ENCODE peak calls at places on chromosomes 16 and 17, in four cellular contexts. One of them, this sample, is unnamed.

GRCh38 chr17:33696102-33696501 is 403.0 kb upstream of the ASIC2 start:
- DNase-seq in progenitor cell of endocrine pancreas: no peak
- DNase-seq in prostate gland: no peak
- DNase-seq in esophagus squamous epithelium: no peak
- DNase-seq in this sample: peak

GRCh38 chr16:3027983-3028715 is 4.3 kb downstream of the THOC6 start:
- DNase-seq in prostate gland: peak
- DNase-seq in progenitor cell of endocrine pancreas: peak
- DNase-seq in esophagus squamous epithelium: no peak
- DNase-seq in this sample: peak

GRCh38 chr17:7314719-7315569 is at the start of gene GPS2:
- DNase-seq in esophagus squamous epithelium: peak
- DNase-seq in progenitor cell of endocrine pancreas: peak
- DNase-seq in prostate gland: peak
- DNase-seq in this sample: peak

GRCh38 chr16:21950782-21951521 is 2.2 kb upstream of the UQCRC2 start:
- DNase-seq in prostate gland: no peak
- DNase-seq in esophagus squamous epithelium: no peak
- DNase-seq in progenitor cell of endocrine pancreas: no peak
- DNase-seq in this sample: no peak

GRCh38 chr16:65312795-65313194 is 190.9 kb upstream of the CDH11 start:
- DNase-seq in progenitor cell of endocrine pancreas: no peak
- DNase-seq in prostate gland: no peak
- DNase-seq in esophagus squamous epithelium: no peak
- DNase-seq in this sample: no peak

GRCh38 chr16:14460726-14461125 is 169.3 kb downstream of the PARN start:
- DNase-seq in esophagus squamous epithelium: no peak
- DNase-seq in prostate gland: no peak
- DNase-seq in progenitor cell of endocrine pancreas: no peak
- DNase-seq in this sample: no peak

GRCh38 chr16:16778322-16778721 is 399.4 kb downstream of the NPIPA7 start:
- DNase-seq in prostate gland: no peak
- DNase-seq in progenitor cell of endocrine pancreas: no peak
- DNase-seq in esophagus squamous epithelium: no peak
- DNase-seq in this sample: no peak

GRCh38 chr17:8930664-8931063 is 34.8 kb downstream of the PIK3R5 start:
- DNase-seq in esophagus squamous epithelium: no peak
- DNase-seq in progenitor cell of endocrine pancreas: no peak
- DNase-seq in prostate gland: no peak
- DNase-seq in this sample: no peak

GRCh38 chr17:34797724-34798123 is 163.5 kb downstream of the CCT6B start:
- DNase-seq in prostate gland: no peak
- DNase-seq in progenitor cell of endocrine pancreas: peak
- DNase-seq in esophagus squamous epithelium: no peak
- DNase-seq in this sample: peak

GRCh38 chr16:58348986-58349385 is 43.3 kb upstream of the GINS3 start:
- DNase-seq in esophagus squamous epithelium: no peak
- DNase-seq in progenitor cell of endocrine pancreas: no peak
- DNase-seq in prostate gland: no peak
- DNase-seq in this sample: no peak

GRCh38 chr17:51224615-51225262 is 35.1 kb downstream of the MBTD1 start:
- DNase-seq in esophagus squamous epithelium: no peak
- DNase-seq in progenitor cell of endocrine pancreas: no peak
- DNase-seq in prostate gland: no peak
- DNase-seq in this sample: no peak

GRCh38 chr16:47460301-47460754 is 535 bp downstream of the ITFG1 start:
- DNase-seq in progenitor cell of endocrine pancreas: no peak
- DNase-seq in prostate gland: no peak
- DNase-seq in esophagus squamous epithelium: no peak
- DNase-seq in this sample: no peak

GRCh38 chr17:68329331-68329730 is 38.0 kb downstream of the ARSG start:
- DNase-seq in prostate gland: no peak
- DNase-seq in esophagus squamous epithelium: no peak
- DNase-seq in progenitor cell of endocrine pancreas: no peak
- DNase-seq in this sample: no peak

GRCh38 chr17:36657763-36658490 is 56.5 kb downstream of the MRM1 start:
- DNase-seq in prostate gland: no peak
- DNase-seq in progenitor cell of endocrine pancreas: peak
- DNase-seq in esophagus squamous epithelium: no peak
- DNase-seq in this sample: peak

GRCh38 chr16:4970010-4970409 is 11.9 kb downstream of the SEC14L5 start:
- DNase-seq in progenitor cell of endocrine pancreas: no peak
- DNase-seq in esophagus squamous epithelium: no peak
- DNase-seq in prostate gland: no peak
- DNase-seq in this sample: no peak

GRCh38 chr16:72400257-72401078 is 228.5 kb upstream of the PMFBP1 start:
- DNase-seq in esophagus squamous epithelium: no peak
- DNase-seq in prostate gland: peak
- DNase-seq in progenitor cell of endocrine pancreas: peak
- DNase-seq in this sample: peak

GRCh38 chr16:68370921-68371651 is 60.3 kb downstream of the PRMT7 start:
- DNase-seq in prostate gland: no peak
- DNase-seq in progenitor cell of endocrine pancreas: no peak
- DNase-seq in esophagus squamous epithelium: no peak
- DNase-seq in this sample: no peak

GRCh38 chr16:1137604-1138003 is 15.3 kb upstream of the CACNA1H start:
- DNase-seq in progenitor cell of endocrine pancreas: no peak
- DNase-seq in prostate gland: no peak
- DNase-seq in esophagus squamous epithelium: no peak
- DNase-seq in this sample: no peak

GRCh38 chr17:77516902-77517301 is 376.1 kb downstream of the SEC14L1 start:
- DNase-seq in progenitor cell of endocrine pancreas: no peak
- DNase-seq in esophagus squamous epithelium: no peak
- DNase-seq in prostate gland: no peak
- DNase-seq in this sample: no peak

GRCh38 chr16:85188822-85189672 is 76.8 kb upstream of the CIBAR2 start:
- DNase-seq in prostate gland: peak
- DNase-seq in progenitor cell of endocrine pancreas: no peak
- DNase-seq in esophagus squamous epithelium: no peak
- DNase-seq in this sample: no peak

GRCh38 chr17:57369509-57369945 is 113.2 kb downstream of the MSI2 start:
- DNase-seq in progenitor cell of endocrine pancreas: no peak
- DNase-seq in esophagus squamous epithelium: no peak
- DNase-seq in prostate gland: no peak
- DNase-seq in this sample: no peak

GRCh38 chr16:88059701-88060386 is 108.6 kb downstream of the BANP start:
- DNase-seq in prostate gland: no peak
- DNase-seq in progenitor cell of endocrine pancreas: no peak
- DNase-seq in esophagus squamous epithelium: no peak
- DNase-seq in this sample: no peak

GRCh38 chr16:88061346-88062110 is 110.3 kb downstream of the BANP start:
- DNase-seq in progenitor cell of endocrine pancreas: no peak
- DNase-seq in esophagus squamous epithelium: no peak
- DNase-seq in prostate gland: no peak
- DNase-seq in this sample: no peak

GRCh38 chr16:88058817-88059216 is 107.6 kb downstream of the BANP start:
- DNase-seq in progenitor cell of endocrine pancreas: no peak
- DNase-seq in prostate gland: no peak
- DNase-seq in esophagus squamous epithelium: no peak
- DNase-seq in this sample: no peak

GRCh38 chr16:88062341-88062861 is 111.2 kb downstream of the BANP start:
- DNase-seq in progenitor cell of endocrine pancreas: no peak
- DNase-seq in esophagus squamous epithelium: no peak
- DNase-seq in prostate gland: no peak
- DNase-seq in this sample: no peak

DNA sequence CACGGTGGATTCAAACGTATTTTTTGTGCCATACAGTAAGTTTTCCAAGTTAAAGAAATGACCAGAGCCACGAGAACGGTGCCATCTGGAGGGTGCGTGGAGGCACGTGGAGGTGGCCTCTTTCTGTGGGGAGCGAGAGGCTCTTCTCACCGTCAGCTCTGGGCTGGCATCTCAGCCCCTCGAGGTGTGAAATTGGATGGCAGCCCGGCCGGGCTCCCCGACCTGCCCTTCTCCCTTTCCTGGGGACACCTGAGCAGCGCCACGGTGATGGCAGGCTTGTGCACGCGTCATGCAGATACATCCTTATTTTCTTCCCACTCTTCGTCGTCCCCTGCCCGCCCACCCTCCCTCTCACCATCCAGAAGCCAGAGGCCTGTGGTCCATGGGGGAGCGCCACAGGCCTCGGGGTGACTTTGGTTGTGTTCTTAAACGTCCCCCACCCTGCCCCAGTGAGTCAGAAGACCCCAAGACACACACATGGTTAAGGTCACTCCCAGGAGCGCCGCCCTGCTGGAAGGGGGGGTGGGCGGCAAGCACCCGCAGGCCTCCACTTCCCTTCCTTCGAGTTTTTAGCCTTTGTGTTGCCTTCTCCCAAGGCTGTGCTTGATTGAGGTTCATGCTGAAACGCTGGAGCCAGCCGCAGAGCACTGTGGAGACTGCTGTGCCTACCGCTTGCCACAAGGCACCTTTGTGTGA is 109.4 kb downstream of the BANP start:
- DNase-seq in prostate gland: no peak
- DNase-seq in esophagus squamous epithelium: no peak
- DNase-seq in progenitor cell of endocrine pancreas: no peak
- DNase-seq in this sample: no peak
- TF ChIP-seq CTCF in prostate gland: no peak
- TF ChIP-seq CTCF in esophagus squamous epithelium: no peak
- TF ChIP-seq CTCF in progenitor cell of endocrine pancreas: no peak
- TF ChIP-seq CTCF in this sample: no peak

GRCh38 chr17:45234641-45235040 is 13.0 kb downstream of the FMNL1 start:
- DNase-seq in progenitor cell of endocrine pancreas: no peak
- DNase-seq in prostate gland: no peak
- DNase-seq in esophagus squamous epithelium: no peak
- DNase-seq in this sample: no peak
- TF ChIP-seq CTCF in progenitor cell of endocrine pancreas: peak
- TF ChIP-seq CTCF in prostate gland: no peak
- TF ChIP-seq CTCF in esophagus squamous epithelium: no peak
- TF ChIP-seq CTCF in this sample: peak

DNA sequence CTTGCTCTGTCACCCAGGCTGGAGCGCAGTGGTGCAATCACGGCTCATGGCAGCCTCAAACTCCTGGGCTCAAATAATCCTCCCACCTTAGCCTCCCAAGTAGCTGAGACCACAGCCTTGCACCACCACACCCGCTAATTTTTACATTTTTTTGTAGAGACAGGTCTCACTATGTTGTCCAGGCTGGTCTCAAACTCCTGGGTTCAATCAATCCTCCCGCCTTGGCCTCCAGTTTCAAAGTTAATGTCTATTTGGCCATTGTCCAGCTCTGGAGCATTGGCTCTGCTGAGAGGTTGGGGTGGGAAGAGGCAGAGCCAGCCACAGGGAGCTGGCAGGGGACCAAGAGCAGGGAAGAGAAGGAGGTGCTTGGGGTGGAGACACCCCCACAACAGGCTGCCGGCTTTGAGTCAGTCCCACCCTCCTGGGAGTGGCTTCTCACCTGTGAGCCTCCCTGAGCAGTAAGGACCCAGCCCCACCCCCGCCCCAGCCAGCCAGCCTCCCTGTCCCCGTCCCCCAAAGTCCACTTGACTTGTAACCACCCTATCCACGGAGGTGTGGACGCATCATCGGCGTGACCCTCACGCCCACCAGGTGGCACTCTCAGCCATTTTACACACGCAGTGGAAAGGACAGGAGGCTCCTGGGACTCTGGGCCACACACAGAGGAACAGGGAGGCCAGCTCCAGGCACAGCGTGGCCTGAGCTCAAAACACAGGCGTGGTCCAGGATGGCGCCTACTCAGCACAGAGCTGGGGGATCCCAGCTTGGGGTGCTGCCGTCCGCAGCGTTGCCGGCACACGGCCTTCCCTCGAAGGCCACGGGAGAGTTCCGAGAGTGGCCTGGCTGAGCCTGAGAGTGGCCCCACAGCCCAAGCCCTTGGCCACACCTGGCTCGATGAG is 22.8 kb upstream of the PVALEF start:
- DNase-seq in prostate gland: peak
- DNase-seq in esophagus squamous epithelium: no peak
- DNase-seq in progenitor cell of endocrine pancreas: peak
- DNase-seq in this sample: peak
- TF ChIP-seq CTCF in prostate gland: peak
- TF ChIP-seq CTCF in esophagus squamous epithelium: peak
- TF ChIP-seq CTCF in progenitor cell of endocrine pancreas: peak
- TF ChIP-seq CTCF in this sample: peak

GRCh38 chr16:50611995-50612848 is 64.0 kb downstream of the NKD1 start:
- DNase-seq in progenitor cell of endocrine pancreas: no peak
- DNase-seq in esophagus squamous epithelium: no peak
- DNase-seq in prostate gland: no peak
- DNase-seq in this sample: no peak

GRCh38 chr16:50612849-50613198 is 64.6 kb downstream of the NKD1 start:
- DNase-seq in progenitor cell of endocrine pancreas: no peak
- DNase-seq in esophagus squamous epithelium: no peak
- DNase-seq in prostate gland: no peak
- DNase-seq in this sample: no peak

GRCh38 chr16:50613281-50613991 is 65.2 kb downstream of the NKD1 start:
- DNase-seq in prostate gland: peak
- DNase-seq in esophagus squamous epithelium: no peak
- DNase-seq in progenitor cell of endocrine pancreas: no peak
- DNase-seq in this sample: no peak

GRCh38 chr16:50610331-50611262 is 62.4 kb downstream of the NKD1 start:
- DNase-seq in prostate gland: no peak
- DNase-seq in esophagus squamous epithelium: no peak
- DNase-seq in progenitor cell of endocrine pancreas: no peak
- DNase-seq in this sample: no peak

GRCh38 chr16:50611332-50611934 is 63.2 kb downstream of the NKD1 start:
- DNase-seq in progenitor cell of endocrine pancreas: no peak
- DNase-seq in prostate gland: no peak
- DNase-seq in esophagus squamous epithelium: no peak
- DNase-seq in this sample: no peak
- TF ChIP-seq CTCF in progenitor cell of endocrine pancreas: no peak
- TF ChIP-seq CTCF in prostate gland: no peak
- TF ChIP-seq CTCF in esophagus squamous epithelium: no peak
- TF ChIP-seq CTCF in this sample: no peak

GRCh38 chr16:79598341-79599181 is 2.0 kb downstream of the MAF start:
- DNase-seq in prostate gland: peak
- DNase-seq in esophagus squamous epithelium: no peak
- DNase-seq in progenitor cell of endocrine pancreas: peak
- DNase-seq in this sample: peak
- TF ChIP-seq CTCF in prostate gland: peak
- TF ChIP-seq CTCF in esophagus squamous epithelium: no peak
- TF ChIP-seq CTCF in progenitor cell of endocrine pancreas: peak
- TF ChIP-seq CTCF in this sample: peak

DNA sequence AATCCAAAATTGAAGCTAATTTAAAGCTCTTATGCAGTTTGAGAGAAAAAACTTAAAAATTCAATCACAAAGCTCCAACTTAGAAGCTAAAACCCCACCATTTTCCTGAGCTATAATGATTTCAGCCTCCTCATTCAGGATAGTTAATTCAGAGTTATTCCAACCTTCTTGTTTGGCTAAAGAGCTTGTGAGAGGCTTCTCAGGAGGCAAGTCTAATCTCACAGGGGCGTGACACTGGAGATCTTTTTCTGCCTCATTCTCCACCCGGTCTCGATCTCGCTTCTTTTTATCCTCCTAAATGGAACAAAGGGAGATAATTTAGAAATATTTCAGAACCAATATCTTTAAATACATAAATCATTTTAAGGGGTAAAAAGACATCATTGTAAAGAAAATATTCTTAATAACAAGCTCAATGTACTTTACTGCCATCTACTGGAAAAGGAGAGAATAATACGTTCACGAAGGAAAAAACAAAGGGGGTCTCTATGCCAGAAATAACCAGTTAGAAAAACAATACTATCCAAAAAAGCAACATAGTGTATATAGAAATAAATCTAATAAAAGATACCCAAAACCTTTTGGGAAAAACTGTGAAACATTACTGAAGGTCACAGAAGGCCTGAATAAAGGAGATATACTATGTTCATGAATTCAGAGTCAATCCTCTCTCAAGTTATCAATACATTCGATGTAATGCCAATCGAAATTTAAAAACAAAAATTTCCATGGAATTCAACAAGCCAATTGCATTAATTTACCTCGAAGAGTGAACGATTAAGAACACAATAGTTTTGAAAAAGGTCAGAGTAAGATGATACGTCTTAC is 13.9 kb downstream of the BRD7 start:
- DNase-seq in esophagus squamous epithelium: no peak
- DNase-seq in prostate gland: no peak
- DNase-seq in progenitor cell of endocrine pancreas: no peak
- DNase-seq in this sample: no peak
- TF ChIP-seq CTCF in esophagus squamous epithelium: peak
- TF ChIP-seq CTCF in prostate gland: peak
- TF ChIP-seq CTCF in progenitor cell of endocrine pancreas: peak
- TF ChIP-seq CTCF in this sample: peak